ENCODE peak calls at places on chromosomes 4 and X, in four cellular contexts. R is HepG2, P is H1, J is GM12878. W is an unnamed sample.

GRCh38 chrX:11667286-11667685 is 1.6 kb upstream of the ARHGAP6 start:
- DNase-seq in P (no peak), J (peak; percentile 23), R (no peak), W (no peak)

GRCh38 chr4:24249972-24250371 is 334.4 kb downstream of the DHX15 start:
- DNase-seq in R (no peak), J (no peak), P (no peak), W (no peak)

GRCh38 chr4:95540227-95540626 is 8.5 kb downstream of the UNC5C start:
- DNase-seq in J (no peak), R (no peak), P (no peak), W (no peak)

GRCh38 chr4:134753390-134753789 is 551.8 kb upstream of the PABPC4L start:
- DNase-seq in J (no peak), P (no peak), R (no peak), W (no peak)

GRCh38 chr4:26860922-26861433 is 337 bp downstream of the STIM2 start:
- DNase-seq in R (peak; percentile 10), P (no peak), J (no peak), W (peak; percentile 13)

GRCh38 chr4:143443728-143444127 is 69.8 kb upstream of the SMARCA5 start:
- DNase-seq in R (no peak), J (no peak), P (no peak), W (no peak)

GRCh38 chr4:141642711-141643110 is 6.3 kb downstream of the IL15 start:
- DNase-seq in P (no peak), J (no peak), R (no peak), W (no peak)

GRCh38 chrX:18290200-18290599 is 64.3 kb downstream of the SCML2 start:
- DNase-seq in R (no peak), J (no peak), P (no peak), W (peak; percentile 21)

GRCh38 chr4:111937368-111937767 is 207.9 kb upstream of the FAM241A start:
- DNase-seq in R (peak; percentile 51), P (no peak), J (no peak), W (peak; percentile 22)

GRCh38 chr4:16031554-16032381 is 52.1 kb downstream of the PROM1 start:
- DNase-seq in P (no peak), J (no peak), R (no peak), W (no peak)

GRCh38 chr4:161189286-161190134 is 974.3 kb downstream of the FSTL5 start:
- DNase-seq in R (no peak), J (no peak), P (no peak), W (no peak)

GRCh38 chr4:78720994-78721677 is 55.0 kb upstream of the BMP2K start:
- DNase-seq in R (peak; percentile 13), J (no peak), P (no peak), W (no peak)

GRCh38 chr4:158968961-158969360 is 133.9 kb upstream of the RAPGEF2 start:
- DNase-seq in P (no peak), R (no peak), J (no peak), W (no peak)

GRCh38 chrX:101774340-101774739 is 114.7 kb upstream of the ARMCX2 start:
- DNase-seq in J (peak; percentile 17), R (no peak), P (no peak), W (no peak)

GRCh38 chrX:109826954-109827708 is 94.1 kb upstream of the ACSL4 start:
- DNase-seq in J (no peak), R (peak; percentile 72), P (no peak), W (no peak)

GRCh38 chrX:55778322-55778721 is 60.8 kb downstream of the RRAGB start:
- DNase-seq in R (no peak), J (no peak), P (no peak), W (no peak)

GRCh38 chr4:182235016-182235415 is 8.2 kb upstream of the TENM3 start:
- DNase-seq in J (no peak), R (no peak), P (no peak), W (no peak)

GRCh38 chr4:181085584-181085983 is 1157.6 kb upstream of the TENM3 start:
- DNase-seq in J (no peak), P (no peak), R (no peak), W (no peak)

GRCh38 chrX:136065044-136065671 is 79.9 kb downstream of the SLC9A6 start:
- DNase-seq in R (peak; percentile 42), J (no peak), P (no peak), W (peak; percentile 55)

DNA sequence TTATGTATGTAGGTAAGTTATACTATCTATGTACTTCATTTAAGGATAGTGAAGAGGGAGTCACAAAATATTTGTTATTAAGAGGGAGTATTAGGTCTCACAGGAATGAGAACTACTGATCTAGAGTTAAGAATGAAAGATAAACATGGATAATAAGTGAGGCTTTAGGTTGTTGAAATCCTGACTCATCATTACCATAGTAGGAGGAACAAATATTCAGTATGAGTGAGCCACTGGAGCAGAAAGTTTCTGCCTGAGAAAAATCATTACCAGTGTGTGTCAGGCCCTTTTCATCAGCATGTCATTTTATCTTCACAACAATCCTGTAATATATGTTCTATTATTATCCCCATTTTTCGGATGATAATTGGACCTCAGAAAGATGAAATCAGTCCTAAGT is 27.2 kb upstream of the IGSF1 start:
- DNase-seq in J (no peak), P (no peak), R (no peak), W (no peak)
- TF ChIP-seq SUZ12 in J (no peak), P (no peak), R (no peak), W (no peak)

GRCh38 chrX:74579597-74580209 is 34.7 kb downstream of the RLIM start:
- DNase-seq in P (no peak), R (no peak), J (no peak), W (no peak)

GRCh38 chrX:74578137-74578536 is 36.3 kb downstream of the RLIM start:
- DNase-seq in R (no peak), P (no peak), J (no peak), W (no peak)
- TF ChIP-seq SP1 in R (no peak), P (no peak), J (no peak), W (no peak)

GRCh38 chrX:38768079-38768478 is 33.2 kb upstream of the MID1IP1 start:
- DNase-seq in J (no peak), R (no peak), P (no peak), W (peak; percentile 15)
- TF ChIP-seq SUZ12 in J (no peak), R (no peak), P (no peak), W (no peak)

GRCh38 chrX:51461053-51462050 is 35.0 kb downstream of the NUDT11 start:
- DNase-seq in R (peak; percentile 6), P (no peak), J (no peak), W (peak; percentile 23)
- TF ChIP-seq SP1 in R (no peak), P (no peak), J (no peak), W (no peak)

W was measured in HEK293T.